ENCODE peak calls at places on chromosomes 5 and 9, in ten cellular contexts. M is cardiac septum, N is EL, E is T-helper 1 cell, W is mesendoderm, F is amniotic stem cell, T is hypothalamus, J is mammary epithelial cell, K is RPMI8226, B is cardiac fibroblast. Z is an unnamed sample.

GRCh38 chr9:128203842-128204551 is 818 bp downstream of the DNM1 start:
- DNase-seq in F (no peak), M (no peak), J (peak; percentile 8), K (no peak), W (peak; percentile 83), T (no peak), B (peak; percentile 29), N (peak; percentile 61), E (no peak), Z (peak; percentile 21)

GRCh38 chr5:168651654-168652053 is 72.5 kb upstream of the PANK3 start:
- DNase-seq in W (no peak), K (no peak), T (no peak), E (no peak), F (no peak), M (no peak), N (peak; percentile 84), J (peak; percentile 82), B (peak; percentile 94), Z (no peak)

GRCh38 chr9:128155736-128156500 is 4.1 kb upstream of the BBLN start:
- DNase-seq in F (no peak), J (no peak), W (no peak), E (no peak), K (no peak), T (no peak), M (no peak), B (no peak), N (no peak), Z (no peak)

GRCh38 chr9:23543420-23543819 is 282.6 kb downstream of the ELAVL2 start:
- DNase-seq in F (no peak), M (no peak), T (no peak), N (no peak), W (peak; percentile 70), B (no peak), J (peak; percentile 62), E (no peak), K (no peak), Z (no peak)

GRCh38 chr9:19102181-19102630 is 498 bp downstream of the HAUS6 start:
- DNase-seq in K (peak; percentile 51), M (no peak), W (peak; percentile 65), J (peak; percentile 34), E (peak; percentile 4), N (peak; percentile 55), F (no peak), T (no peak), B (peak; percentile 36), Z (peak; percentile 17)

GRCh38 chr9:91443321-91443993 is 19.8 kb upstream of the NFIL3 start:
- DNase-seq in W (no peak), T (no peak), K (no peak), E (no peak), N (no peak), B (no peak), J (no peak), F (no peak), M (no peak), Z (no peak)

GRCh38 chr5:59256331-59256730 is 637.2 kb downstream of the PDE4D start:
- DNase-seq in M (no peak), W (no peak), T (no peak), J (no peak), K (no peak), B (no peak), F (no peak), N (no peak), E (no peak), Z (no peak)

GRCh38 chr9:136016221-136016881 is 55.2 kb upstream of the UBAC1 start:
- DNase-seq in F (no peak), W (no peak), J (no peak), T (no peak), K (no peak), N (no peak), E (no peak), M (peak; percentile 66), B (no peak), Z (no peak)

GRCh38 chr5:145825751-145826180 is 9.4 kb downstream of the PRELID2 start:
- DNase-seq in T (no peak), E (no peak), J (peak; percentile 25), B (peak; percentile 82), F (peak; percentile 53), N (peak; percentile 63), W (peak; percentile 61), M (no peak), K (peak; percentile 55), Z (peak; percentile 56)

GRCh38 chr5:147628054-147628895 is 118.4 kb upstream of the DPYSL3 start:
- DNase-seq in K (peak; percentile 79), F (peak; percentile 42), T (no peak), J (peak; percentile 56), N (peak; percentile 65), E (peak; percentile 15), M (no peak), W (peak; percentile 89), B (peak; percentile 74), Z (peak; percentile 76)

GRCh38 chr5:28914302-28914701 is 1875.9 kb upstream of the CDH9 start:
- DNase-seq in K (no peak), W (no peak), F (no peak), J (no peak), E (no peak), T (no peak), M (no peak), B (no peak), N (no peak), Z (no peak)

GRCh38 chr9:80026121-80026520 is 454.4 kb downstream of the TLE4 start:
- DNase-seq in F (no peak), B (no peak), E (no peak), W (no peak), T (no peak), K (no peak), N (no peak), J (no peak), M (no peak), Z (no peak)

GRCh38 chr5:582936-583635 is 29.1 kb upstream of the CEP72 start:
- DNase-seq in K (no peak), N (no peak), F (no peak), M (peak; percentile 33), T (no peak), J (no peak), W (no peak), E (no peak), B (no peak), Z (no peak)

GRCh38 chr5:168883253-168883880 is 304.2 kb upstream of the PANK3 start:
- DNase-seq in T (no peak), E (no peak), F (no peak), K (no peak), M (no peak), W (peak; percentile 66), N (no peak), B (no peak), J (no peak), Z (no peak)

GRCh38 chr5:133840168-133840567 is 128.3 kb downstream of the C5orf15 start:
- DNase-seq in E (no peak), N (no peak), B (no peak), W (no peak), T (no peak), M (peak; percentile 17), F (no peak), J (no peak), K (no peak), Z (no peak)

GRCh38 chr5:120447706-120448239 is 16.3 kb upstream of the PRR16 start:
- DNase-seq in M (no peak), F (no peak), E (no peak), N (peak; percentile 66), W (peak; percentile 23), K (no peak), J (peak; percentile 42), T (no peak), B (peak; percentile 33), Z (peak; percentile 49)

GRCh38 chr5:109866051-109866450 is 176.3 kb downstream of the MAN2A1 start:
- DNase-seq in B (peak; percentile 91), F (no peak), N (peak; percentile 80), J (peak; percentile 36), T (no peak), K (no peak), E (no peak), M (no peak), W (no peak), Z (peak; percentile 88)

GRCh38 chr5:54785729-54786548 is 199.5 kb downstream of the ESM1 start:
- DNase-seq in K (peak; percentile 91), M (peak; percentile 79), E (no peak), B (peak; percentile 14), N (peak; percentile 11), F (no peak), W (peak; percentile 45), T (no peak), J (no peak), Z (peak; percentile 77)

GRCh38 chr9:84436386-84437114 is 96.0 kb upstream of the SLC28A3 start:
- DNase-seq in F (no peak), J (no peak), M (no peak), K (no peak), T (no peak), E (no peak), N (no peak), W (no peak), B (no peak), Z (no peak)

GRCh38 chr5:31561936-31562335 is 29.8 kb downstream of the C5orf22 start:
- DNase-seq in F (no peak), T (no peak), B (no peak), W (no peak), E (no peak), K (no peak), M (no peak), J (no peak), N (no peak), Z (no peak)

GRCh38 chr9:127589955-127590370 is 22.1 kb upstream of the STXBP1 start:
- DNase-seq in M (no peak), E (no peak), T (no peak), W (peak; percentile 72), B (peak; percentile 81), F (peak; percentile 72), J (peak; percentile 56), K (peak; percentile 63), N (peak; percentile 78), Z (peak; percentile 71)

GRCh38 chr9:76701441-76702031 is 62.7 kb upstream of the PCA3 start:
- DNase-seq in W (no peak), F (peak; percentile 56), K (no peak), E (no peak), N (no peak), J (no peak), B (no peak), M (no peak), T (no peak), Z (peak; percentile 52)

GRCh38 chr5:81235287-81236072 is 2.4 kb downstream of the CKMT2 start:
- DNase-seq in M (no peak), J (no peak), W (no peak), K (no peak), B (peak; percentile 12), N (no peak), T (no peak), F (no peak), E (no peak), Z (peak; percentile 4)

GRCh38 chr5:86030753-86031152 is 587.0 kb upstream of the COX7C start:
- DNase-seq in E (no peak), F (no peak), T (no peak), N (no peak), K (peak; percentile 29), J (no peak), M (no peak), W (no peak), B (no peak), Z (no peak)

GRCh38 chr9:129761901-129762359 is 9.1 kb upstream of the PTGES start:
- DNase-seq in E (no peak), N (peak; percentile 91), M (no peak), F (no peak), W (peak; percentile 54), B (peak; percentile 81), J (no peak), T (no peak), K (no peak), Z (no peak)

GRCh38 chr5:130231786-130232185 is 327.5 kb downstream of the CHSY3 start:
- DNase-seq in J (peak; percentile 51), F (no peak), E (no peak), W (no peak), T (no peak), B (no peak), K (no peak), N (no peak), M (no peak), Z (no peak)

GRCh38 chr5:71743135-71743534 is 24.1 kb downstream of the CARTPT start:
- DNase-seq in E (no peak), M (no peak), F (no peak), J (no peak), B (no peak), W (no peak), N (no peak), T (no peak), K (no peak), Z (no peak)

GRCh38 chr5:89313804-89314588 is 431.0 kb upstream of the MEF2C start:
- DNase-seq in N (peak; percentile 70), T (no peak), B (peak; percentile 86), K (peak; percentile 83), F (peak; percentile 61), E (no peak), J (peak; percentile 95), M (no peak), W (peak; percentile 14), Z (peak; percentile 70)